ENCODE peak calls at places on chromosomes 16 and 17, in seven cellular contexts. R is heart right ventricle, J is iris pigment epithelial cell, V is mesothelial cell of epicardium, N is cardiac septum, M is GM19239, Y is A673. C is an unnamed sample.
A peak's percentile ranks its signal among the peaks of the same experiment; 100 is the strongest.

GRCh38 chr17:33266116-33266515 is 27.0 kb downstream of the ASIC2 start:
- DNase-seq in V (no peak), N (no peak), J (no peak), M (no peak), R (no peak), Y (peak; percentile 52), C (no peak)

GRCh38 chr16:15803608-15804007 is 53.2 kb downstream of the MYH11 start:
- DNase-seq in J (no peak), V (no peak), N (no peak), R (no peak), Y (no peak), M (no peak), C (no peak)

GRCh38 chr17:46108550-46109110 is 84.6 kb downstream of the KANSL1 start:
- DNase-seq in R (no peak), Y (no peak), N (no peak), J (no peak), M (no peak), V (no peak), C (no peak)

GRCh38 chr16:69432069-69432468 is 7.7 kb downstream of the CYB5B start:
- DNase-seq in Y (no peak), R (no peak), N (no peak), V (no peak), J (no peak), M (no peak), C (no peak)

GRCh38 chr17:48792033-48792798 is 24.8 kb downstream of the TTLL6 start:
- DNase-seq in V (no peak), Y (no peak), J (no peak), M (no peak), N (no peak), R (no peak), C (no peak)

GRCh38 chr16:24670623-24671454 is 58.6 kb upstream of the TNRC6A start:
- DNase-seq in N (peak; percentile 78), Y (peak; percentile 79), J (peak; percentile 92), M (no peak), V (peak; percentile 26), R (peak; percentile 64), C (peak; percentile 50)

GRCh38 chr17:81329279-81329926 is 34.3 kb upstream of the SLC38A10 start:
- DNase-seq in M (no peak), N (peak; percentile 87), J (peak; percentile 91), R (peak; percentile 72), V (peak; percentile 55), Y (no peak), C (no peak)

GRCh38 chr16:88315543-88316105 is 67.1 kb upstream of the ZNF469 start:
- DNase-seq in J (peak; percentile 69), R (peak; percentile 31), V (no peak), N (no peak), Y (no peak), M (no peak), C (no peak)

GRCh38 chr17:65243838-65244237 is 106.7 kb downstream of the RGS9 start:
- DNase-seq in R (peak; percentile 11), N (no peak), M (no peak), V (no peak), J (peak; percentile 21), Y (peak; percentile 16), C (no peak)

GRCh38 chr16:63361032-63361624 is 1324.9 kb upstream of the CDH8 start:
- DNase-seq in N (no peak), R (no peak), M (no peak), J (peak; percentile 69), V (no peak), Y (peak; percentile 75), C (no peak)

C was measured in GM12891.